ENCODE peak calls at places on chromosomes 1 and 21, in eight cellular contexts. B is IMR-90; G is endodermal cell; C is neural progenitor cell; W is DND-41; P is uterus; K is adipocyte; F is CD4-positive, CD25-positive, alpha-beta regulatory T cell. E is an unnamed sample.

GRCh38 chr1:145858238-145858936 is 494 bp downstream of the PIAS3 start:
- DNase-seq in B (peak; percentile 19), P (peak; percentile 61), G (peak; percentile 94), C (peak; percentile 89), F (no peak), K (peak; percentile 62), W (peak; percentile 86), E (peak; percentile 78)

GRCh38 chr1:46547481-46548383 is 3.7 kb downstream of the KNCN start:
- DNase-seq in C (peak; percentile 78), G (peak; percentile 67), B (peak; percentile 62), K (peak; percentile 84), F (peak; percentile 23), P (no peak), W (peak; percentile 17), E (no peak)

GRCh38 chr1:225156254-225156653 is 226.8 kb downstream of the DNAH14 start:
- DNase-seq in K (no peak), B (no peak), C (no peak), W (peak; percentile 16), G (no peak), P (no peak), F (no peak), E (no peak)

GRCh38 chr1:161956097-161956496 is 67.6 kb downstream of the OLFML2B start:
- DNase-seq in B (peak; percentile 79), C (no peak), P (peak; percentile 45), G (no peak), W (no peak), K (peak; percentile 91), F (no peak), E (no peak)

GRCh38 chr21:16305686-16306085 is 575.9 kb downstream of the USP25 start:
- DNase-seq in W (no peak), P (no peak), F (no peak), C (peak; percentile 68), K (no peak), G (no peak), B (no peak), E (no peak)

GRCh38 chr1:156151093-156151688 is 2.2 kb upstream of the SEMA4A start:
- DNase-seq in C (no peak), F (no peak), W (no peak), B (peak; percentile 62), P (no peak), K (peak; percentile 58), G (no peak), E (peak; percentile 78)

GRCh38 chr1:62228883-62229187 is 34.2 kb downstream of the L1TD1 start:
- DNase-seq in C (no peak), F (no peak), G (peak; percentile 51), B (no peak), W (no peak), P (no peak), K (no peak), E (no peak)

GRCh38 chr21:31566061-31566460 is 93.4 kb upstream of the SOD1 start:
- DNase-seq in G (peak; percentile 45), B (no peak), P (no peak), F (no peak), K (no peak), W (no peak), C (no peak), E (no peak)

GRCh38 chr1:61301824-61302652 is 219.7 kb downstream of the NFIA start:
- DNase-seq in C (no peak), P (no peak), F (no peak), K (peak; percentile 79), B (peak; percentile 80), G (no peak), W (no peak), E (no peak)

GRCh38 chr1:246221390-246222240 is 285.5 kb downstream of the SMYD3 start:
- DNase-seq in W (no peak), F (no peak), K (no peak), G (no peak), B (no peak), P (no peak), C (no peak), E (no peak)

GRCh38 chr1:90336552-90337324 is 341.8 kb downstream of the ZNF326 start:
- DNase-seq in C (no peak), B (no peak), P (no peak), F (no peak), G (no peak), W (no peak), K (no peak), E (no peak)

GRCh38 chr21:46079357-46080170 is 18.3 kb upstream of the COL6A2 start:
- DNase-seq in B (peak; percentile 96), G (peak; percentile 42), C (no peak), F (no peak), K (peak; percentile 91), W (peak; percentile 2), P (peak; percentile 74), E (peak; percentile 73)

GRCh38 chr1:151326619-151327222 is 495 bp downstream of the PI4KB start:
- DNase-seq in C (no peak), G (no peak), B (peak; percentile 49), K (peak; percentile 77), F (no peak), W (peak; percentile 68), P (peak; percentile 60), E (no peak)
- H3K4me1 ChIP-seq in C (peaks cover 10% of the 10 kb centered on the region), G (no peaks in the 10 kb centered on the region), B (peaks cover 9% of the 10 kb centered on the region), K (peaks cover 33% of the 10 kb centered on the region), F (peaks cover 38% of the 10 kb centered on the region), W (peaks cover 30% of the 10 kb centered on the region), P (no peaks in the 10 kb centered on the region), E (peaks cover 22% of the 10 kb centered on the region)

DNA sequence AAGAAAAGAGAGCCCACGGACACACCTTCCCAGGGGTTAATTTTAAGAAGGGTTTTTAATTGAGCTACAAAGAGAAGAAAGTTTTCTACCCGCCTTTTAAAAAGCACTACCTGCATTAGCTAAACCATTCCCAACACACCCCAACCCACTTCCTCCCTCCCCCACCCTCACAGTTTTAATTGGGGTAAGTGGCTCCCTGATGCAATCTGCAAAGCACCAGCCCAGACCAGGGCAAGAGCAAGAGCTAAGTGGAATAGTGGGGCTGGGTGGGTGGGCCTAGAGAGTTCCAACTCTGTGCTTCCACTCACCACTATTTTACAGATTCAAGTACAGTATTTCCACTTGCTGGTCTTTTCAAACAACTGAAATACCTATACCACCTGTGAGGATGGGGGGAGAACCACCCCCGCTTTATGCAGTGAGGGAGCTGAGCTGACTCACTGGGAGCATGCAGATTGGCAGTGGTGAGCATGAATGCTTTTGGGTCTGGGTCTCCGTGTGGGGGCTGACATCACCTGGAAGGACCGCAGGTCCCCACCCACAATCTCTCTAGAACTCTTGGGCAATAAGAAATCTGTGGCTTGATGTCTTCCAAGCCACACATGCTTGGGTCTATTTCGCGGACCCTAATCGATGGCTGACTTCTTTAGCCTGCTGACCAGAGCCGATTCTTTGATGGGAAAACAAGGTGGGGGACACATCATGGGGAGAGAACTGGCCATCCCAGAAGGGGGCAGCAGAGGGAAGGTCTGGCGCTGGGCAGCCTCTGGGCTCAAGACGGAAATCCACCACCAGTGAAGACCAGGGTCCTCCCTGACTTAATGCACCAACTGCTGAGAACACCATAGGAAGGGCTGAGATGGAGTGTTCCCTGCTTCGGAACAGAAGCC is 95.5 kb downstream of the SSBP3 start:
- DNase-seq in F (no peak), K (peak; percentile 58), W (peak; percentile 27), P (no peak), C (peak; percentile 80), G (peak; percentile 94), B (peak; percentile 39), E (no peak)
- H3K4me1 ChIP-seq in F (peaks cover 7% of the 10 kb centered on the region), K (peaks cover 32% of the 10 kb centered on the region), W (peaks cover 22% of the 10 kb centered on the region), P (no peaks in the 10 kb centered on the region), C (peaks cover 59% of the 10 kb centered on the region), G (peaks cover 53% of the 10 kb centered on the region), B (peaks cover 20% of the 10 kb centered on the region), E (peaks cover 3% of the 10 kb centered on the region)

DNA sequence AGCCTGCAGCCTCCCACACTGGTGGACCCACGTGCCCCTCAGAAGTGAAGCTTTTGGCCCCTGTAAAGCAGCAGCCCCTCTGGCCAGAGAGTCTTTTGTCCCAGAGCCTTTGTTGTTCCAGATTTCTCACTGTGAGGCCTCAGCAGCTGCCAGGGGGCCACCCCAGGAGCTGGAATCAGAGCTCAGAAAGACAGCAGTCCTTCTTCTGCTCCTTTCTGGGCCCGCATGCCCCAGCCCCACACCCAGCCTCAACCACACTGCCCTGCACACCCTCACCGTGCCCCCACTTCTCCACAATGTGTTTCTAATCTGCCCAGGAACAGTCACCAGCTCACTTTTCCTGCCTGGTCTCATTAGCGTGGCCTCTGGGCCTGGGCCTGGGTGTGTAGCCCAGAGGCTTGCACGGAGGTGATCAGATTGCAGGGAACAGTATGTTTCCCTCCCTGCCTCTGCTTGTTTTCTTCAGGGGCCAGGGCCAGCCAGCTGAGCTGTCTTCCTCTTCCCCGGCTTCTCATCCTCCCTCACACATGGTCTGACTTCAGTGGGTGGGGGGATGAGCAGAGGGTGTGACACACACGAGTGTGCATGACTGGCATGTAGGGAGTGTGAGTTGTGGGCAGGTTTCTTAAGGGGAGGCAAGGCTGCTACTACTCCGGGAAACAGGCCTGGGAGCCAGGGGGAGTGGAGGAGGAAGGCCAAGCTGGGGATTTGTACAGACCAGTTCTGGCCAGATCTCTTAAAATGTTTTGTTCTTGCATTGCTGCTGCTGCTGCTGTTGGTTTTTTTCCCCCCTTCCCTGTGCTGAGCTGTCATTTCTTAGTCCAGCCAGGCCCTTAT is 82.5 kb upstream of the ZNF648 start:
- DNase-seq in W (peak; percentile 14), G (peak; percentile 66), K (peak; percentile 97), F (no peak), C (peak; percentile 63), B (peak; percentile 45), P (peak; percentile 91), E (peak; percentile 75)
- H3K4me1 ChIP-seq in W (peaks cover 26% of the 10 kb centered on the region), G (peaks cover 13% of the 10 kb centered on the region), K (peaks cover 44% of the 10 kb centered on the region), F (no peaks in the 10 kb centered on the region), C (peaks cover 20% of the 10 kb centered on the region), B (peaks cover 2% of the 10 kb centered on the region), P (peaks cover 9% of the 10 kb centered on the region), E (peaks cover 27% of the 10 kb centered on the region)

GRCh38 chr1:17586172-17586963 is 46.9 kb downstream of the ARHGEF10L start:
- DNase-seq in B (peak; percentile 87), G (peak; percentile 84), P (no peak), C (no peak), F (no peak), K (peak; percentile 93), W (no peak), E (peak; percentile 55)
- H3K4me1 ChIP-seq in B (peaks cover 30% of the 10 kb centered on the region), G (peaks cover 34% of the 10 kb centered on the region), P (no peaks in the 10 kb centered on the region), C (peaks cover 37% of the 10 kb centered on the region), F (no peaks in the 10 kb centered on the region), K (peaks cover 35% of the 10 kb centered on the region), W (no peaks in the 10 kb centered on the region), E (peaks cover 70% of the 10 kb centered on the region)

DNA sequence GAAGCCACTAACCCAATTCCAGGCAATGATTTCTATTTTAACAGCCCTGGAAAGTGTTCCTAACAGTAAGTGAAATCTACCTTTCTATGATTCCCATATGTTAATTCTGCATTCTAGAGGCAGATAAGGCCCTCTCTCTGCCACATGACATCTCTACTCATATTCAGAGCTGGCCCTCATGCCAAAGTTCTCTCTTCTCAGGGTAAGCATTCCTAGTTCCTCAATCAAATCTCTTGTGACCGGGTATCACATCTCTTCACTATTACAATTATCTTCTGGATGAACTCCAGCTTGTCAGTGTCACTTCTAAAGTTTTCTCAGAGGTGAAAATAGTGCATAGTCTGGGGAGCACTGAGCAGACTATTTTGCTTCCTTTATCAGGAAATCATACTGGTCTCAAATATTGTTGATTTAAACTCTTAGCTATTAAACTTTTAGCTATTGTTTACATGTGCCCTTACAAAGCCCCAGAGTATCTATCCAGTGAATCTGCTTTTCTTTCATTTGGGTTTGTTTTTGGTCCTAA is 66.4 kb upstream of the TNFSF18 start:
- DNase-seq in W (no peak), K (no peak), G (no peak), B (no peak), C (no peak), F (no peak), P (no peak), E (no peak)
- H3K4me1 ChIP-seq in W (no peaks in the 10 kb centered on the region), K (peaks cover 2% of the 10 kb centered on the region), G (peaks cover 3% of the 10 kb centered on the region), B (no peaks in the 10 kb centered on the region), C (no peaks in the 10 kb centered on the region), F (no peaks in the 10 kb centered on the region), P (no peaks in the 10 kb centered on the region), E (no peaks in the 10 kb centered on the region)